ENCODE peak calls at places on chromosomes 16 and 17, in four cellular contexts. X is hepatocyte, U is PC-9, T is ovary. R is an unnamed sample.

GRCh38 chr17:44170499-44171201 is at the start of gene ASB16:
- DNase-seq in X (peak; percentile 67), U (no peak), T (no peak), R (no peak)

GRCh38 chr16:70576431-70577255 is 53.0 kb downstream of the SF3B3 start:
- DNase-seq in X (peak; percentile 70), U (peak; percentile 60), T (no peak), R (no peak)

GRCh38 chr16:1461146-1461545 is 13.7 kb downstream of the CLCN7 start:
- DNase-seq in X (peak; percentile 65), U (no peak), T (peak; percentile 63), R (no peak)

GRCh38 chr16:17304124-17304813 is 166.5 kb downstream of the XYLT1 start:
- DNase-seq in X (peak; percentile 70), U (peak; percentile 73), T (no peak), R (no peak)

GRCh38 chr16:68644715-68645493 is at the start of gene CDH3:
- DNase-seq in X (peak; percentile 80), U (peak; percentile 77), T (peak; percentile 76), R (no peak)

GRCh38 chr16:20938426-20938825 is 37.9 kb downstream of the LYRM1 start:
- DNase-seq in X (no peak), U (peak; percentile 87), T (no peak), R (no peak)

GRCh38 chr16:81585785-81586184 is 141.2 kb downstream of the CMIP start:
- DNase-seq in X (peak; percentile 48), U (peak; percentile 32), T (no peak), R (no peak)

GRCh38 chr16:11150190-11150589 is 105.8 kb downstream of the SOCS1 start:
- DNase-seq in X (no peak), U (no peak), T (no peak), R (no peak)

GRCh38 chr17:3667366-3668278 is 756 bp downstream of the TAX1BP3 start:
- DNase-seq in X (peak; percentile 97), U (peak; percentile 87), T (peak; percentile 87), R (no peak)

GRCh38 chr17:142102-142661 is 4.8 kb downstream of the SCGB1C2 start:
- DNase-seq in X (no peak), U (no peak), T (peak; percentile 26), R (no peak)

GRCh38 chr16:74608944-74609343 is 2.0 kb upstream of the GLG1 start:
- DNase-seq in X (no peak), U (no peak), T (no peak), R (no peak)

GRCh38 chr17:8052256-8053252 is 13.7 kb downstream of the ALOX15B start:
- DNase-seq in X (no peak), U (no peak), T (no peak), R (no peak)

GRCh38 chr16:90008708-90009145 is 10.5 kb downstream of the DBNDD1 start:
- DNase-seq in X (no peak), U (no peak), T (no peak), R (no peak)

GRCh38 chr16:8717469-8717868 is 43.1 kb downstream of the ABAT start:
- DNase-seq in X (no peak), U (no peak), T (no peak), R (no peak)

GRCh38 chr16:60166111-60166510 is 1432.0 kb upstream of the GOT2 start:
- DNase-seq in X (no peak), U (no peak), T (no peak), R (no peak)

GRCh38 chr17:74386397-74386796 is 19.1 kb downstream of the GPR142 start:
- DNase-seq in X (peak; percentile 66), U (no peak), T (no peak), R (no peak)

GRCh38 chr16:19094542-19095365 is 19.0 kb upstream of the ITPRIPL2 start:
- DNase-seq in X (no peak), U (no peak), T (no peak), R (peak; percentile 77)

GRCh38 chr17:48727415-48728175 is 955 bp downstream of the HOXB13 start:
- DNase-seq in X (no peak), U (no peak), T (no peak), R (no peak)

GRCh38 chr16:2160915-2161551 is 5.5 kb downstream of the TRAF7 start:
- DNase-seq in X (no peak), U (no peak), T (no peak), R (no peak)

GRCh38 chr17:35653619-35654361 is 66.7 kb downstream of the AP2B1 start:
- DNase-seq in X (no peak), U (no peak), T (no peak), R (no peak)

GRCh38 chr17:21204923-21205322 is 9.0 kb downstream of the TMEM11 start:
- DNase-seq in X (no peak), U (no peak), T (no peak), R (no peak)

GRCh38 chr16:68592466-68593337 is 52.4 kb upstream of the CDH3 start:
- DNase-seq in X (no peak), U (no peak), T (no peak), R (no peak)

GRCh38 chr17:50347087-50347893 is 1.4 kb downstream of the XYLT2 start:
- DNase-seq in X (peak; percentile 7), U (no peak), T (peak; percentile 47), R (no peak)

GRCh38 chr17:32253117-32253611 is 12.5 kb upstream of the RHBDL3 start:
- DNase-seq in X (peak; percentile 86), U (peak; percentile 50), T (peak; percentile 82), R (peak; percentile 67)

GRCh38 chr17:72702998-72703397 is 389.5 kb downstream of the SLC39A11 start:
- DNase-seq in X (no peak), U (no peak), T (no peak), R (no peak)

GRCh38 chr16:51881731-51882130 is 665.2 kb downstream of the TOX3 start:
- DNase-seq in X (no peak), U (no peak), T (no peak), R (no peak)

GRCh38 chr17:82107341-82107860 is 9.4 kb upstream of the FASN start:
- DNase-seq in X (peak; percentile 24), U (no peak), T (no peak), R (no peak)

GRCh38 chr17:40022497-40022896 is 7.3 kb downstream of the CSF3 start:
- DNase-seq in X (no peak), U (no peak), T (no peak), R (no peak)

GRCh38 chr17:19357351-19358140 is 5.0 kb downstream of the B9D1 start:
- DNase-seq in X (no peak), U (no peak), T (no peak), R (no peak)

GRCh38 chr16:89828199-89828869 is at the start of gene SPIRE2:
- DNase-seq in X (peak; percentile 94), U (peak; percentile 40), T (peak; percentile 89), R (no peak)

GRCh38 chr17:74569392-74570003 is 2.2 kb upstream of the CD300H start:
- DNase-seq in X (peak; percentile 83), U (peak; percentile 76), T (peak; percentile 58), R (peak; percentile 91)

GRCh38 chr17:28716740-28717577 is 709 bp downstream of the RAB34 start:
- DNase-seq in X (peak; percentile 63), U (no peak), T (peak; percentile 75), R (no peak)

GRCh38 chr16:380837-381787 is 666 bp downstream of the PGAP6 start:
- DNase-seq in X (peak; percentile 78), U (no peak), T (peak; percentile 62), R (no peak)

GRCh38 chr17:66165537-66166123 is 26.3 kb downstream of the CEP112 start:
- DNase-seq in X (peak; percentile 59), U (no peak), T (no peak), R (peak; percentile 12)

DNA sequence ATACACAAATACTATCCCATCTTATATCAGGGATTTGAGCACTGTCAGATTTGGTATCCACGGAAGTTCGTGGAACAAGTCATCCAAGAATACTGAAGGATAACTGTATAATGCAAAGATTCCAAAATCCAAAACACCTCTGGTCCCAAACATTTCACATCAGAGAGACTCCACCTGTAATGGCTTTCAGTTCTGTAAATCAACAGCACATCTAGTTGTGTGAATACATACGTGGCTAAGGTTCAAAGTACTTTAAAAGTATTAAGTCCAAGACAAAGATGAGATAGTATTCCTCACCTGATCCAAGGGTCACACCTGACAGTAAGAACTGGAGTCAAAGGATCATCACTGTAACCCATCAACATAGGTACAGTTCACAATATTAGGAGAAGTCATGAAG is 54.8 kb downstream of the KANSL1 start:
- DNase-seq in X (peak; percentile 44), U (no peak), T (no peak), R (no peak)
- H3K4me1 ChIP-seq in X (peaks cover 10% of the 10 kb centered on the region), U (peaks cover 4% of the 10 kb centered on the region), T (peaks cover 11% of the 10 kb centered on the region), R (peaks cover 3% of the 10 kb centered on the region)

GRCh38 chr17:57438031-57438731 is 181.9 kb downstream of the MSI2 start:
- DNase-seq in X (no peak), U (no peak), T (no peak), R (no peak)

GRCh38 chr17:57441270-57441600 is 184.9 kb downstream of the MSI2 start:
- DNase-seq in X (no peak), U (no peak), T (no peak), R (no peak)

GRCh38 chr17:57442914-57443571 is 186.7 kb downstream of the MSI2 start:
- DNase-seq in X (no peak), U (no peak), T (peak; percentile 55), R (no peak)

GRCh38 chr17:57442401-57442823 is 186.1 kb downstream of the MSI2 start:
- DNase-seq in X (no peak), U (no peak), T (peak; percentile 51), R (no peak)

DNA sequence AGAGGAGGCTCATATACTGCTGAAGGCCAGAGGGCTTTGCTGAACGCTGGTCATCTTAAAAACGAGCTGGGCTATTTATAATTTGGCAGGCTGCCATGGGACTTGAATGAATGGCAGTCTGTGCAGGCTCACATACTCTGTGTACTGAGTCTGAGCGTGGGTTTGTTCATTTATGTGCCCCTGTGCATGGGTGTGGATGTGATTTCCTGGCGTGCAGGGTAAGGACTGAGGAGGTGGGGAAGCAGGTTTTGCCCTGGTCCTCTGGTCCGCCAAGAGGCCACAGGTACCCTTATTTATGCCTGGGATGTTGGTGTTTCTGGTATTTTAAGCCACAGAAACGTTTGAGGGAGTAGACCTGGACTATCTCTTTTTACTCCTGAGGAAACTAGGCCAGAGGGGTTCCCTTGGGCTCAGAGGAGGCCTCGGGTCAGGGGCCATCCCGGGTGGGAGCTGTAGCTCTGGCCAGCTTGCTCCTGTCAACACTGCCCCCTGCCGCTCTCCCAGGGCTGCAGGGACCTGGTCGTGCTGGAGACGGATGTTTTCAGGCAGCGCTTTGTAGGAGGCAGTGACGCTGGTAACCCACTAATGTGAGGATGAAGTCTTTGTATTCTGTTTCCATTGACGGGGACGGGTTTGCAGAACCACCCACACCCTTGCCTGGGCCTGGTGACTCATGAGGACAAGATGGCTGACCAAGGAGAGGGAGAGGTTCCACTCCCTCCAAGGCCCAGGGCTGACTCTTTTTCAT is 184.4 kb downstream of the MSI2 start:
- DNase-seq in X (peak; percentile 78), U (peak; percentile 62), T (peak; percentile 85), R (no peak)
- TF ChIP-seq CTCF in X (peak; percentile 56), U (no peak), T (peak; percentile 86), R (no peak)

GRCh38 chr17:47280072-47280811 is 26.6 kb downstream of the ITGB3 start:
- DNase-seq in X (no peak), U (no peak), T (peak; percentile 34), R (no peak)
- H3K4me1 ChIP-seq in X (peaks cover 20% of the 10 kb centered on the region), U (peaks cover 61% of the 10 kb centered on the region), T (peaks cover 31% of the 10 kb centered on the region), R (peaks cover 15% of the 10 kb centered on the region)

DNA sequence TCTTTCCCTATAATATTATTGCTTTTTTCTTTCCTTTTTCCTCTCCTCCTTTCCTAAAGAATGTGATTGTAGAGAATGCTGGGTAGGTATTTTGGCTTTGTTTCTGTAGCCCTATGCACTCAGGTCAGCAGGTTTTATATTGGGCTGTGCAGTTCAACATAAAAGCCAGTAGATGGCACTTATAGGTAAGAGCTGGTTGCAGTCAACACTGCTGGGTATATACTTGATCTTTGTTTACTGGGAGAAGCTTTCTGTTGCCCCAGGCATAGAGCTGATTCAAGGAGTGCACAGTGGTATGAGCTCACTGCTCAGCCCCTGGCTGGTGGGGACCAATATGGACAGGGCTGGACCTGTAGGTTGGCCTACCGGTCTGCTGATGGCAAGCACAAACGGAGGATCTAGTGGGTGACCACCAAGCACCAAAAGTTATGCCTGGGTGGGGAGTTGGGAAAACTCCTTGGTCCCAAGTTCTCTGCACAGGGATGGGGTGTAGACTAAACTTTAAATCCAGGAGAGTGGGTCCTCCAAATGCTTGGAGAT is 378.9 kb downstream of the PMP22 start:
- DNase-seq in X (no peak), U (no peak), T (no peak), R (no peak)
- TF ChIP-seq CTCF in X (peak; percentile 12), U (peak; percentile 40), T (no peak), R (peak; percentile 30)

R was measured in Panc1.